ENCODE peak calls at places on chromosome 20, in four cellular contexts. K, Q, C and M are unnamed samples.

GRCh38 chr20:23205656-23206055 is 119.5 kb upstream of the CD93 start:
- DNase-seq in K (peak), Q (peak), C (peak), M (no peak)

GRCh38 chr20:13554706-13555105 is 84.0 kb downstream of the TASP1 start:
- DNase-seq in K (no peak), Q (no peak), C (no peak), M (no peak)

GRCh38 chr20:25251019-25251418 is 3.1 kb downstream of the PYGB start:
- DNase-seq in K (no peak), Q (peak), C (no peak), M (no peak)

GRCh38 chr20:8144282-8145245 is 12.5 kb downstream of the PLCB1 start:
- DNase-seq in K (no peak), Q (no peak), C (no peak), M (no peak)

GRCh38 chr20:43824699-43825402 is 89.8 kb upstream of the TOX2 start:
- DNase-seq in K (no peak), Q (no peak), C (no peak), M (peak)

GRCh38 chr20:924639-925038 is 8.5 kb upstream of the ANGPT4 start:
- DNase-seq in K (no peak), Q (no peak), C (no peak), M (no peak)

GRCh38 chr20:42093542-42094440 is 475.6 kb upstream of the CHD6 start:
- DNase-seq in K (no peak), Q (no peak), C (no peak), M (no peak)

GRCh38 chr20:34703573-34704176 is 469 bp upstream of the TP53INP2 start:
- DNase-seq in K (no peak), Q (peak), C (peak), M (peak)

GRCh38 chr20:3889489-3890409 is 562 bp downstream of the PANK2 start:
- DNase-seq in K (peak), Q (peak), C (peak), M (peak)

GRCh38 chr20:32404017-32404416 is 45.9 kb downstream of the ASXL1 start:
- DNase-seq in K (no peak), Q (no peak), C (no peak), M (peak)
- TF ChIP-seq POLR2A in K (no peak), Q (no peak), C (no peak), M (peak)

GRCh38 chr20:40990542-40991120 is 38.0 kb upstream of the TOP1 start:
- DNase-seq in K (peak), Q (peak), C (peak), M (peak)

GRCh38 chr20:40993794-40994540 is 34.7 kb upstream of the TOP1 start:
- DNase-seq in K (no peak), Q (no peak), C (no peak), M (no peak)

GRCh38 chr20:40986774-40987173 is 41.8 kb upstream of the TOP1 start:
- DNase-seq in K (no peak), Q (no peak), C (no peak), M (no peak)

GRCh38 chr20:40992349-40993113 is 36.1 kb upstream of the TOP1 start:
- DNase-seq in K (no peak), Q (no peak), C (no peak), M (no peak)

DNA sequence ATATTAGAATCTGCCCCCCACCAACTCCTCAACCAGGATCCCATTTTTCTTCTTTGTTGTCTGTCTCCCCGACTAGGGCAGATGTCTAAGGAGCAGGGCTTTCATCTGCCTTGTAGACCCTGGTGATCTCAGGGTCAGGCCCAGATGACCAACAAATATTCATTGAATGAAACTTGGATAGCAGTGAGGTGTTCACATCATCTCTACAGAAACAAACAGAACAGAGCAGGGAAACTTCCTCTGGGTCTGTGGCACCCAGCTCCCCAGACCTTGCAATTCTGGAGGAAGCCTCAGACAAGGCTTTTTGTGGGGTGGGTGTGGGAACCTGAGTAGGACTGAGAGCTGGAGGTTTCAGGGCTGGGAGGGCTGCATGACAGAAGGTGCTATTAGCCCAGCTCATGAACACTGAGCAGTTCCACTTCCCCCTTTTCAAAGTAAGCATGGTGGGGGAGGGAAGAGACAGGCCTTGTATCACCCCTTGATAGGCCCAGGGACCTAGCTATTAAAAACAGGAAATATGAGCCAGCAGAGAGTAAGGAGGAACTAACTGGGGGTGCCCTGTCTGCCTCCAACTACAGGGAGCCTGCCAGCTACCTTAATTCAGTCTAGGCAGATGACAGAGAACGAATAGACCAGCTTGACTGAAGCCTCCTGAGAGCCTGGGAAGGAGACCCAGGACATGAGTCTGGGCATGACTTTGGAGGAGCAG is 37.3 kb upstream of the TOP1 start:
- DNase-seq in K (no peak), Q (peak), C (no peak), M (no peak)
- TF ChIP-seq POLR2A in K (no peak), Q (peak), C (no peak), M (no peak)

DNA sequence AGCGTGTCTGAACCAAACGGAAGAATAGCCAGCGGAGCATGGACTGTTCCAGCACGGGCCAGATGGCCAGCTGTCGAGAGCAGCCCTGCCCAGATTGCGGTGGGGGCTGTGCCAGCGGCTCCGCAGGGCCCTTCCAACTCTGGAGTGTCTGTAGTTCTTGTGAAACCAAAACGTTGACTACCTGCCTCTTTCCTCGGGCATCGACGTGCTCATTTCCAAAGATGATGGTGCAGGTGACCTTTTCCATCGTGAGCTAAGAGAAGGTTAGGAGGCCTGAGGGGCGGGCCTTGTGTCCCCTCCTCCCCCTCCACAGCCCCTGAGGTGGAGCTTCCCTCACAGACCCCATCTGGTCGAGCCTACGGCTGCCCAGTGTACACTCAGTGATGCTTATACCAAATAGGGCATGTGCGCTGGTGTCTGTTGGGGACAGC is 12.9 kb upstream of the C20orf144 start:
- DNase-seq in K (peak), Q (no peak), C (peak), M (no peak)
- TF ChIP-seq POLR2A in K (no peak), Q (no peak), C (no peak), M (no peak)

GRCh38 chr20:45910670-45911485 is 1.1 kb downstream of the PLTP start:
- DNase-seq in K (peak), Q (peak), C (peak), M (peak)
- TF ChIP-seq POLR2A in K (peak), Q (peak), C (no peak), M (peak)

GRCh38 chr20:2840138-2840966 is at the start of the genes PCED1A and VPS16:
- DNase-seq in K (peak), Q (peak), C (peak), M (peak)
- TF ChIP-seq POLR2A in K (no peak), Q (peak), C (no peak), M (peak)

DNA sequence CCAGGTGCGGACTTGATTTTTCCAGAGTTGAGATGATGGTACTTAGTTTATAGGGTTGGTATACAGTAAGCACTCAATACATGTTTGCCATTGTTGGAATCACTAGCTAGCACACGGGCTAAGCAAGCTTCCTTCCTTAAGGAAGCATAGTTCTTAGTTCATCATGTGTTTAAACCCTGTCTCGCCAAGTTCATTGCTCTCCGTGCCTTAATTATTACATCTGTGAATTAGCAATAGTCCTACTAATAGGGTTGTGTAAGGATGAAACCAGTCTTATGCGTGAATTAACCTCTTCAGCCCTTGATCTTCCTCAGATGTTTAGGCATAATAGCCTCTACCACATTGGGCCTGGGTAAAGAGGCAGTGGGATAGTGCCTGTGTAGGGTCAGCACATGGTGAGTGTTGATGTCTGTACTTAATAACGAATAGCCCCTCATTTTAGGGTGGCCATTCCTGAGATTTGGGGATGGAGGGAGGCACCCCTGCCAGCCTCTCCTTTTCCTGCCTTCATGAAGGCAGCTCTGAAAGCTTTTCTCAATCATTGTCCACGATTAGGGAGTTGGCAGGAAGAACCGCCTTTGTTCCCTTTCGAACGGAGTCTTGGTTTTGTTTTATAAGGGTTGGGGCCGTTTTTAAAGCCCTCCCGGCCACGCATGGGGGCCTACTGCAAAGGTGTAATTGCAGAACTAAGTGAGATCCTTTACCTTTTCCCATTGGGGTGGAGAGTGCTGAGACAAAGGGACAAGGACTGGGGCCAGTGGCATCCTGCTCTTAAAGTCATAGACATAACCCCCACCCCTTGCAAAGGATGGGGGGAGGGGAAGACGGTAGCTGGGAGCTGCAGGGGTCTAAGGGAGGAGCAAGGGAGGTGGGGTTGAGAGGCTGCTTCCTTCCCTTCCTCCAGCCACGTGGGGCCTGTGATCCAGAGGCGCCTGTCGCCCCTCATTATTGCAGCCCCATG is 2.1 kb downstream of the DNMT3B start:
- DNase-seq in K (no peak), Q (no peak), C (no peak), M (no peak)
- TF ChIP-seq POLR2A in K (no peak), Q (no peak), C (no peak), M (no peak)

DNA sequence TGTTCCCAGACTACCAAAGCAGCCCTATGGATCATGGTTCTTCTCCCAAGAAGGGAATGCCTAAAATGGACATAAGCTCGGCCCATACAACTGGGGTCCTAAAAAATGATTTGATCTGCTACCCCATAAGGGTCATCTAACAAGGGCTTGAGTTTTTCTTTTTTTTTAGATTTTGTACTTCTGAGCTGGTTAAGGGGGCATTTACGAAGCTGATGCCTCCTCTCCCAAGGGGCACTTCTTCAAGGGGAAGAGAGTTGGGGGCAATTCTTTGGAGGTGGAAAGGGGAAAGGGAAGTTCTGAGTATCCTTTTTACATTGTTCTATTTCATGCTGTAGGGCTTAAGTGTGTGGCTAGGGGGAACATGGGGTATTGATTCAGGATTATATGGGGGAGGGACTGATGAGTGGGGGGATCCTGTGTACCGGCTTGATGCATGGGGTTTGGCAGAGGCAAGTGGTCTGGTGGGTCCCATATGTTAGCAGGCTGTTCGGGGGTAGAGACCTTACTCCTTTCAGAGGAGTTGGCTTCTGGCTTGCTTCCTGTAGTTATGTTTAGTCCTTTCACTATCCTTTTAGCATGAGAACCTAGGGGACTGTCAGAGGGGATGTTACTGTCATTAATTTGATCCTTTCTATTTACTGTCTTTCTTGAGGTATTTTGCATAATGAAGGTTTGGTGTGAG is 8.1 kb upstream of the ZNFX1 start:
- DNase-seq in K (no peak), Q (no peak), C (no peak), M (no peak)
- TF ChIP-seq POLR2A in K (no peak), Q (no peak), C (no peak), M (no peak)

GRCh38 chr20:62405981-62406513 is 1.0 kb downstream of the CABLES2 start:
- DNase-seq in K (no peak), Q (no peak), C (no peak), M (no peak)

GRCh38 chr20:62408055-62408454 is 970 bp upstream of the CABLES2 start:
- DNase-seq in K (no peak), Q (no peak), C (no peak), M (no peak)

GRCh38 chr20:62406635-62407176 is 379 bp downstream of the CABLES2 start:
- DNase-seq in K (peak), Q (no peak), C (no peak), M (peak)

GRCh38 chr20:62408640-62409039 is 1.6 kb upstream of the CABLES2 start:
- DNase-seq in K (no peak), Q (no peak), C (no peak), M (no peak)

GRCh38 chr20:62407221-62407992 is at the start of gene CABLES2:
- DNase-seq in K (peak), Q (peak), C (peak), M (peak)
- TF ChIP-seq POLR2A in K (no peak), Q (peak), C (no peak), M (peak)

GRCh38 chr20:37450344-37450743 is 70.7 kb upstream of the NNAT start:
- DNase-seq in K (no peak), Q (no peak), C (no peak), M (no peak)

GRCh38 chr20:37451616-37452015 is 69.4 kb upstream of the NNAT start:
- DNase-seq in K (no peak), Q (no peak), C (no peak), M (no peak)

GRCh38 chr20:37447688-37448087 is 73.4 kb upstream of the NNAT start:
- DNase-seq in K (no peak), Q (no peak), C (no peak), M (no peak)

GRCh38 chr20:37446286-37447032 is 74.6 kb upstream of the NNAT start:
- DNase-seq in K (no peak), Q (no peak), C (no peak), M (no peak)

GRCh38 chr20:37449276-37449675 is 71.8 kb upstream of the NNAT start:
- DNase-seq in K (no peak), Q (no peak), C (no peak), M (no peak)
- TF ChIP-seq POLR2A in K (no peak), Q (no peak), C (no peak), M (no peak)